ENCODE peak calls at places on chromosomes 3 and 15, in ten cellular contexts. G is germinal center, N is stomach, O is fibroblast of lung, T is mesothelial cell of epicardium, Q is NCI-H774, L is substantia nigra, W is mesenchymal stem cell, J is tibial artery, E is NCI-H526. F is an unnamed sample.

GRCh38 chr15:57133127-57133968 is 214.9 kb downstream of the TCF12 start:
- DNase-seq in J (no peak), Q (peak), O (peak), L (no peak), G (no peak), W (no peak), T (no peak), N (no peak), E (peak), F (no peak)

GRCh38 chr3:42711491-42712343 is 9.1 kb upstream of the HHATL start:
- DNase-seq in O (no peak), G (no peak), W (no peak), E (no peak), L (no peak), J (peak), Q (no peak), N (no peak), T (peak), F (no peak)

GRCh38 chr3:6779140-6779539 is 81.8 kb upstream of the GRM7 start:
- DNase-seq in E (no peak), J (no peak), G (no peak), W (no peak), L (no peak), O (no peak), T (no peak), Q (no peak), N (no peak), F (no peak)

GRCh38 chr3:172869356-172869755 is 118.8 kb downstream of the ECT2 start:
- DNase-seq in N (no peak), W (no peak), G (no peak), O (no peak), L (no peak), J (no peak), T (no peak), Q (no peak), E (no peak), F (no peak)

GRCh38 chr15:80709542-80709941 is 14.4 kb downstream of the ABHD17C start:
- DNase-seq in N (peak), T (no peak), Q (no peak), J (no peak), W (no peak), O (no peak), E (peak), G (no peak), L (no peak), F (no peak)

GRCh38 chr15:55434989-55435825 is 26.9 kb downstream of the PIERCE2 start:
- DNase-seq in L (no peak), E (peak), Q (no peak), W (peak), G (peak), N (no peak), J (no peak), O (peak), T (no peak), F (peak)

GRCh38 chr3:56324473-56324872 is 143.8 kb downstream of the ERC2 start:
- DNase-seq in G (no peak), Q (no peak), J (no peak), E (no peak), O (no peak), T (no peak), W (no peak), L (no peak), N (no peak), F (no peak)

GRCh38 chr3:14520967-14521366 is 19.2 kb downstream of the GRIP2 start:
- DNase-seq in O (no peak), G (no peak), E (no peak), T (no peak), L (no peak), Q (no peak), W (no peak), J (peak), N (no peak), F (no peak)

GRCh38 chr3:162489853-162490252 is 993.2 kb downstream of the OTOL1 start:
- DNase-seq in N (no peak), O (peak), T (no peak), Q (no peak), G (no peak), E (no peak), L (no peak), J (no peak), W (peak), F (no peak)

GRCh38 chr3:47577583-47578118 is 1.0 kb downstream of the CSPG5 start:
- DNase-seq in Q (no peak), N (no peak), J (no peak), O (no peak), T (no peak), W (peak), L (no peak), G (peak), E (no peak), F (no peak)

GRCh38 chr3:66441124-66441523 is 59.7 kb downstream of the LRIG1 start:
- DNase-seq in G (no peak), J (no peak), L (no peak), Q (no peak), W (peak), N (no peak), T (no peak), O (peak), E (no peak), F (peak)

F was measured in AG08395.